ENCODE peak calls at places on chromosomes 4 and X, in six cellular contexts. One of them, this sample, is unnamed.

GRCh38 chrX:123851010-123851409 is 8.8 kb upstream of the XIAP start:
- DNase-seq in H4: no peak
- DNase-seq in stimulated activated CD8-positive, alpha-beta memory T cell treated with anti-CD3 and anti-CD28 coated beads, Interleukin-4, amount 100 ng/mL, for 48 hours: no peak
- DNase-seq in fibroblast of pulmonary artery: no peak
- DNase-seq in activated CD4-positive, alpha-beta T cell treated with anti-CD3 and anti-CD28 coated beads, Interleukin-2, amount 50 U/mL, for 24 hours: no peak
- DNase-seq in upper lobe of right lung: no peak
- DNase-seq in this sample: no peak

GRCh38 chr4:8242782-8243556 is 26.6 kb upstream of the HTRA3 start:
- DNase-seq in stimulated activated CD8-positive, alpha-beta memory T cell treated with anti-CD3 and anti-CD28 coated beads, Interleukin-4, amount 100 ng/mL, for 48 hours: no peak
- DNase-seq in H4: no peak
- DNase-seq in upper lobe of right lung: no peak
- DNase-seq in fibroblast of pulmonary artery: no peak
- DNase-seq in activated CD4-positive, alpha-beta T cell treated with anti-CD3 and anti-CD28 coated beads, Interleukin-2, amount 50 U/mL, for 24 hours: no peak
- DNase-seq in this sample: no peak

GRCh38 chrX:123971963-123972362 is 10.5 kb downstream of the STAG2 start:
- DNase-seq in H4: no peak
- DNase-seq in upper lobe of right lung: no peak
- DNase-seq in fibroblast of pulmonary artery: peak
- DNase-seq in activated CD4-positive, alpha-beta T cell treated with anti-CD3 and anti-CD28 coated beads, Interleukin-2, amount 50 U/mL, for 24 hours: no peak
- DNase-seq in stimulated activated CD8-positive, alpha-beta memory T cell treated with anti-CD3 and anti-CD28 coated beads, Interleukin-4, amount 100 ng/mL, for 48 hours: no peak
- DNase-seq in this sample: no peak

GRCh38 chr4:151287409-151287808 is 10.4 kb downstream of the PRSS48 start:
- DNase-seq in upper lobe of right lung: no peak
- DNase-seq in activated CD4-positive, alpha-beta T cell treated with anti-CD3 and anti-CD28 coated beads, Interleukin-2, amount 50 U/mL, for 24 hours: no peak
- DNase-seq in stimulated activated CD8-positive, alpha-beta memory T cell treated with anti-CD3 and anti-CD28 coated beads, Interleukin-4, amount 100 ng/mL, for 48 hours: no peak
- DNase-seq in H4: no peak
- DNase-seq in fibroblast of pulmonary artery: no peak
- DNase-seq in this sample: no peak

GRCh38 chrX:1743105-1743504 is 128.2 kb downstream of the ASMT start:
- DNase-seq in stimulated activated CD8-positive, alpha-beta memory T cell treated with anti-CD3 and anti-CD28 coated beads, Interleukin-4, amount 100 ng/mL, for 48 hours: no peak
- DNase-seq in fibroblast of pulmonary artery: no peak
- DNase-seq in H4: peak
- DNase-seq in activated CD4-positive, alpha-beta T cell treated with anti-CD3 and anti-CD28 coated beads, Interleukin-2, amount 50 U/mL, for 24 hours: no peak
- DNase-seq in upper lobe of right lung: no peak
- DNase-seq in this sample: no peak

GRCh38 chr4:188417181-188417580 is 277.9 kb downstream of the TRIML1 start:
- DNase-seq in stimulated activated CD8-positive, alpha-beta memory T cell treated with anti-CD3 and anti-CD28 coated beads, Interleukin-4, amount 100 ng/mL, for 48 hours: no peak
- DNase-seq in activated CD4-positive, alpha-beta T cell treated with anti-CD3 and anti-CD28 coated beads, Interleukin-2, amount 50 U/mL, for 24 hours: no peak
- DNase-seq in fibroblast of pulmonary artery: no peak
- DNase-seq in upper lobe of right lung: no peak
- DNase-seq in H4: peak
- DNase-seq in this sample: no peak

GRCh38 chrX:17030092-17030491 is 83.6 kb downstream of the REPS2 start:
- DNase-seq in H4: no peak
- DNase-seq in stimulated activated CD8-positive, alpha-beta memory T cell treated with anti-CD3 and anti-CD28 coated beads, Interleukin-4, amount 100 ng/mL, for 48 hours: no peak
- DNase-seq in fibroblast of pulmonary artery: no peak
- DNase-seq in upper lobe of right lung: no peak
- DNase-seq in activated CD4-positive, alpha-beta T cell treated with anti-CD3 and anti-CD28 coated beads, Interleukin-2, amount 50 U/mL, for 24 hours: no peak
- DNase-seq in this sample: no peak

GRCh38 chrX:28189011-28189410 is 207.8 kb upstream of the DCAF8L1 start:
- DNase-seq in H4: peak
- DNase-seq in fibroblast of pulmonary artery: peak
- DNase-seq in activated CD4-positive, alpha-beta T cell treated with anti-CD3 and anti-CD28 coated beads, Interleukin-2, amount 50 U/mL, for 24 hours: no peak
- DNase-seq in upper lobe of right lung: no peak
- DNase-seq in stimulated activated CD8-positive, alpha-beta memory T cell treated with anti-CD3 and anti-CD28 coated beads, Interleukin-4, amount 100 ng/mL, for 48 hours: no peak
- DNase-seq in this sample: no peak

GRCh38 chr4:113141901-113142346 is 92.5 kb downstream of the ANK2 start:
- DNase-seq in fibroblast of pulmonary artery: peak
- DNase-seq in H4: peak
- DNase-seq in upper lobe of right lung: no peak
- DNase-seq in stimulated activated CD8-positive, alpha-beta memory T cell treated with anti-CD3 and anti-CD28 coated beads, Interleukin-4, amount 100 ng/mL, for 48 hours: no peak
- DNase-seq in activated CD4-positive, alpha-beta T cell treated with anti-CD3 and anti-CD28 coated beads, Interleukin-2, amount 50 U/mL, for 24 hours: no peak
- DNase-seq in this sample: no peak

GRCh38 chrX:72122621-72123275 is 9.0 kb downstream of the RTL5 start:
- DNase-seq in fibroblast of pulmonary artery: no peak
- DNase-seq in stimulated activated CD8-positive, alpha-beta memory T cell treated with anti-CD3 and anti-CD28 coated beads, Interleukin-4, amount 100 ng/mL, for 48 hours: no peak
- DNase-seq in activated CD4-positive, alpha-beta T cell treated with anti-CD3 and anti-CD28 coated beads, Interleukin-2, amount 50 U/mL, for 24 hours: no peak
- DNase-seq in upper lobe of right lung: no peak
- DNase-seq in H4: no peak
- DNase-seq in this sample: no peak

GRCh38 chrX:152601848-152602616 is 35.7 kb upstream of the GABRQ start:
- DNase-seq in activated CD4-positive, alpha-beta T cell treated with anti-CD3 and anti-CD28 coated beads, Interleukin-2, amount 50 U/mL, for 24 hours: no peak
- DNase-seq in fibroblast of pulmonary artery: no peak
- DNase-seq in H4: peak
- DNase-seq in upper lobe of right lung: no peak
- DNase-seq in stimulated activated CD8-positive, alpha-beta memory T cell treated with anti-CD3 and anti-CD28 coated beads, Interleukin-4, amount 100 ng/mL, for 48 hours: peak
- DNase-seq in this sample: no peak